ENCODE peak calls at places on chromosomes 2 and 18, in seven cellular contexts. F is NCI-H82, C is brain pericyte, Z is AG09319, B is ACHN, P is renal cortical epithelial cell, U is globus pallidus. W is an unnamed sample.

GRCh38 chr2:21676676-21677075 is 552.9 kb downstream of the TDRD15 start:
- DNase-seq in B (peak), P (peak), U (no peak), C (no peak), Z (no peak), F (no peak), W (no peak)

GRCh38 chr2:5592906-5593305 is 99.3 kb upstream of the SOX11 start:
- DNase-seq in C (no peak), F (no peak), P (no peak), B (no peak), Z (no peak), U (no peak), W (no peak)

GRCh38 chr2:207676827-207677354 is 34.5 kb upstream of the CCNYL1 start:
- DNase-seq in U (no peak), P (peak), B (peak), F (no peak), Z (peak), C (no peak), W (no peak)

GRCh38 chr2:133602538-133602937 is 34.3 kb upstream of the NCKAP5 start:
- DNase-seq in Z (peak), U (no peak), B (no peak), F (no peak), P (no peak), C (no peak), W (no peak)

GRCh38 chr2:216082805-216083204 is 1.1 kb downstream of the TMEM169 start:
- DNase-seq in P (peak), C (no peak), B (no peak), U (peak), Z (no peak), F (peak), W (peak)

GRCh38 chr2:65349863-65350262 is 82.5 kb downstream of the SPRED2 start:
- DNase-seq in P (no peak), F (peak), Z (no peak), C (peak), U (no peak), B (no peak), W (no peak)

GRCh38 chr2:106282816-106283215 is 88.7 kb upstream of the UXS1 start:
- DNase-seq in U (no peak), P (no peak), B (no peak), F (no peak), Z (no peak), C (no peak), W (peak)

GRCh38 chr2:241977557-241978300 is 108.2 kb downstream of the RTP5 start:
- DNase-seq in P (no peak), F (no peak), B (no peak), C (no peak), U (no peak), Z (no peak), W (no peak)

GRCh38 chr2:64839844-64840243 is 149.4 kb upstream of the SLC1A4 start:
- DNase-seq in U (no peak), F (no peak), C (no peak), B (peak), P (peak), Z (no peak), W (no peak)

GRCh38 chr2:229343661-229344060 is 72.6 kb upstream of the PID1 start:
- DNase-seq in F (no peak), C (no peak), P (no peak), Z (no peak), U (no peak), B (no peak), W (no peak)

GRCh38 chr18:27847412-27847811 is 329.5 kb downstream of the CDH2 start:
- DNase-seq in Z (no peak), B (no peak), P (no peak), F (no peak), C (no peak), U (no peak), W (no peak)

GRCh38 chr18:63040788-63041410 is 278.7 kb downstream of the BCL2 start:
- DNase-seq in Z (no peak), F (no peak), C (no peak), B (no peak), U (no peak), P (peak), W (no peak)

GRCh38 chr2:145025382-145025781 is 505.5 kb upstream of the ZEB2 start:
- DNase-seq in B (no peak), P (no peak), C (no peak), F (no peak), U (no peak), Z (no peak), W (no peak)

GRCh38 chr2:188414412-188414811 is 122.7 kb downstream of the GULP1 start:
- DNase-seq in F (no peak), C (peak), U (no peak), Z (peak), B (peak), P (peak), W (no peak)

GRCh38 chr2:177282101-177282573 is 17.6 kb upstream of the NFE2L2 start:
- DNase-seq in Z (no peak), F (peak), P (peak), U (peak), B (peak), C (peak), W (no peak)

GRCh38 chr2:216083464-216084279 is 2.0 kb downstream of the TMEM169 start:
- DNase-seq in C (no peak), U (peak), Z (no peak), B (peak), P (peak), F (peak), W (no peak)

GRCh38 chr2:70918016-70918415 is 17.7 kb upstream of the ATP6V1B1 start:
- DNase-seq in B (no peak), F (no peak), C (no peak), P (no peak), Z (no peak), U (no peak), W (no peak)

GRCh38 chr2:182668671-182669070 is 47.4 kb upstream of the DNAJC10 start:
- DNase-seq in Z (no peak), P (peak), B (no peak), F (peak), C (peak), U (no peak), W (no peak)

GRCh38 chr18:14908541-14908940 is 160.6 kb downstream of the ANKRD30B start:
- DNase-seq in B (no peak), C (no peak), P (no peak), U (no peak), Z (no peak), F (no peak), W (no peak)